ENCODE peak calls at places on chromosomes 2 and 18, in four cellular contexts. B is coronary artery, O is OCI-LY7, C is suprapubic skin. I is an unnamed sample.

GRCh38 chr2:119598576-119598975 is 54.3 kb downstream of the CFAP221 start:
- DNase-seq in B (no peak), O (no peak), C (no peak), I (no peak)

GRCh38 chr18:73043231-73044000 is 175.6 kb upstream of the NETO1 start:
- DNase-seq in B (no peak), O (no peak), C (no peak), I (no peak)

GRCh38 chr2:1715184-1716012 is 28.9 kb downstream of the PXDN start:
- DNase-seq in B (no peak), O (no peak), C (no peak), I (no peak)

GRCh38 chr2:30232027-30232800 is 880 bp downstream of the LBH start:
- DNase-seq in B (peak; percentile 83), O (peak; percentile 24), C (peak; percentile 79), I (peak; percentile 75)

GRCh38 chr2:237315170-237315880 is 98.6 kb downstream of the COL6A3 start:
- DNase-seq in B (peak; percentile 95), O (no peak), C (peak; percentile 85), I (peak; percentile 79)

GRCh38 chr2:85893428-85894258 is 4.9 kb upstream of the ST3GAL5 start:
- DNase-seq in B (no peak), O (no peak), C (no peak), I (no peak)

GRCh38 chr18:39871976-39872375 is 2083.1 kb upstream of the PIK3C3 start:
- DNase-seq in B (no peak), O (no peak), C (no peak), I (no peak)

GRCh38 chr2:82650038-82650437 is 1809.0 kb downstream of the SUCLG1 start:
- DNase-seq in B (no peak), O (no peak), C (no peak), I (no peak)

GRCh38 chr2:72579595-72580180 is 246.1 kb downstream of the EXOC6B start:
- DNase-seq in B (no peak), O (peak; percentile 44), C (no peak), I (no peak)

GRCh38 chr18:28588884-28589549 is 412.1 kb upstream of the CDH2 start:
- DNase-seq in B (no peak), O (no peak), C (no peak), I (no peak)

GRCh38 chr2:6826081-6826913 is 39.4 kb downstream of the CMPK2 start:
- DNase-seq in B (no peak), O (peak; percentile 64), C (no peak), I (no peak)

GRCh38 chr2:74261204-74261864 is 62.9 kb downstream of the MTHFD2 start:
- DNase-seq in B (no peak), O (no peak), C (no peak), I (no peak)

GRCh38 chr2:120323214-120323613 is 22.7 kb upstream of the INHBB start:
- DNase-seq in B (no peak), O (no peak), C (peak; percentile 75), I (no peak)

GRCh38 chr2:12034303-12034861 is 287.9 kb downstream of the LPIN1 start:
- DNase-seq in B (no peak), O (peak; percentile 49), C (no peak), I (no peak)

GRCh38 chr18:48575301-48575657 is 36.4 kb downstream of the CTIF start:
- DNase-seq in B (no peak), O (no peak), C (no peak), I (no peak)
- TF ChIP-seq CTCF in B (no peak), O (no peak), C (no peak), I (no peak)

DNA sequence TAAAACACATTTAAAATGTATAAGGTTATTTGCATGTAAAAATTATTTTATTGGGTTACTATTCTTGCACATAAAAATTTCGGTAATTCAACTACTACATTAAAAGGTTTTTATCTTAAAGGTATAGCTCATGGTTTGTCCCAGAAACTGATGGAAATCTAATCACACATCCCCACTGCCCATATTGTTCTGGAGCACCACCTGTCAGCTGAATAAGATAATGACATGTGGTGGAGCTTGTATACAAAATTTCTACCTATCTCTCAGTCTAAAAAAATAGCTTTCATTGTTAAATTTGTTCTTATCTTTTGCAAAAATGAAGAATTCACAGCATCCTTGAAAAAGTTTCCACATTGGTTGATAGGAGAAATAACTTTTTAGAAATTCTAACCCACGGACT is 18.3 kb downstream of the ERBB4 start:
- DNase-seq in B (no peak), O (no peak), C (no peak), I (no peak)
- TF ChIP-seq CTCF in B (no peak), O (peak; percentile 53), C (no peak), I (peak; percentile 58)

DNA sequence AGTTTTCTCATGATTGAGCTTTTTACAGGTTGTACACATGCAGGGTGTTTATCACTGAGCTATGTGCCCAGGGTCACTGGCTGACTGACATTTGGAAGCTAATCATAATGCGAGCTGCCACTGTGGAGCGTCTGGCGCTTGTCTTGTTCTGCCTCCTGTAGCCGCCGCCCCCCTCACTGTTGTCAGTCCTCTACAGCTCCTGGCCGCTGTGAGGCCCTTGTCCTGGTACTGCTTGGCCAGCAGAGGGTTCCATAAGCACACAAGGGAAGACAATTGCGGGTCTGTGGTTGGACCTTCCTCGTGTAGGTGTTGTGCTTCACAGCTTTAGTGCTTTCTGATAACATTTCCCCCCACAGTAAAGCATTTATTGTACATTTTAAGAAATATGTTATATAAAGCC is 105.6 kb upstream of the LDLRAD4 start:
- DNase-seq in B (no peak), O (no peak), C (no peak), I (peak; percentile 72)
- TF ChIP-seq CTCF in B (no peak), O (no peak), C (no peak), I (peak; percentile 71)

DNA sequence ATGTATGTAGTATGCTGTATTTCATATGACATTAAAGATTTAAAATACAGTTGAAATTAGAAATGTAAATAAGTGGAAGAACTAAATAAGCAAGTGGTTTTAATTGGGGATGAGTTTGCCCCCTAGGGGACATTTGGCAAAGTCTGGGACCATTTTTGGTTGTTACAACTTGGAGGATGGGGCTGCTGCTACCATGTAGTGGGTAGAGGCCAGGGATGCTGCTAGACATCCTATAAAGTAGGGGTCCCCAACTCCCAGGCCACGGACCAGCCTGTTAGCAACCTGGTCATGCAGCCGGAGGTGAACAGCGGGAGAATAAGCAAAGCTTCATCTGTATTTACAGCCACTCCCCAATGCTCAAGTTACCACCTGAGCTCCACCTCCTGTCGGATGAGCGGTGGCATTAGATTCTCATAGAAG is 27.9 kb upstream of the ASNSD1 start:
- DNase-seq in B (no peak), O (no peak), C (no peak), I (no peak)
- TF ChIP-seq CTCF in B (no peak), O (peak; percentile 65), C (no peak), I (peak; percentile 50)

I was measured in type B pancreatic cell.